ENCODE peak calls at places on chromosomes 12 and 14, in seven cellular contexts. One of them, this sample, is unnamed. For H3K4me1, the result is how much of the 10 kb centered on the place peaks cover.

GRCh38 chr12:132357623-132358186 is 28.3 kb upstream of the GALNT9 start:
- DNase-seq in BE2C: no peak
- DNase-seq in A549: no peak
- DNase-seq in mammary epithelial cell: no peak
- DNase-seq in thoracic aorta: no peak
- DNase-seq in PC-3: no peak
- DNase-seq in astrocyte: no peak
- DNase-seq in this sample: no peak

GRCh38 chr12:1350934-1351240 is 243.5 kb downstream of the FBXL14 start:
- DNase-seq in BE2C: no peak
- DNase-seq in A549: no peak
- DNase-seq in mammary epithelial cell: peak
- DNase-seq in thoracic aorta: no peak
- DNase-seq in PC-3: peak
- DNase-seq in astrocyte: no peak
- DNase-seq in this sample: peak

GRCh38 chr12:20044836-20045235 is 323.5 kb upstream of the PDE3A start:
- DNase-seq in BE2C: no peak
- DNase-seq in A549: peak
- DNase-seq in mammary epithelial cell: no peak
- DNase-seq in thoracic aorta: no peak
- DNase-seq in PC-3: peak
- DNase-seq in astrocyte: peak
- DNase-seq in this sample: peak

GRCh38 chr14:75875958-75876357 is 105.8 kb downstream of the TGFB3 start:
- DNase-seq in BE2C: no peak
- DNase-seq in A549: no peak
- DNase-seq in mammary epithelial cell: peak
- DNase-seq in thoracic aorta: no peak
- DNase-seq in PC-3: no peak
- DNase-seq in astrocyte: no peak
- DNase-seq in this sample: no peak

GRCh38 chr14:91888641-91889476 is 21.5 kb upstream of the TC2N start:
- DNase-seq in BE2C: no peak
- DNase-seq in A549: no peak
- DNase-seq in mammary epithelial cell: peak
- DNase-seq in thoracic aorta: no peak
- DNase-seq in PC-3: no peak
- DNase-seq in astrocyte: no peak
- DNase-seq in this sample: peak

GRCh38 chr12:47021298-47021697 is 58.1 kb upstream of the PCED1B start:
- DNase-seq in BE2C: peak
- DNase-seq in A549: peak
- DNase-seq in mammary epithelial cell: peak
- DNase-seq in thoracic aorta: no peak
- DNase-seq in PC-3: peak
- DNase-seq in astrocyte: peak
- DNase-seq in this sample: peak

GRCh38 chr12:117331691-117332090 is 29.7 kb downstream of the NOS1 start:
- DNase-seq in BE2C: no peak
- DNase-seq in A549: peak
- DNase-seq in mammary epithelial cell: no peak
- DNase-seq in thoracic aorta: no peak
- DNase-seq in PC-3: peak
- DNase-seq in astrocyte: no peak
- DNase-seq in this sample: no peak

GRCh38 chr12:81403348-81403747 is 325.5 kb downstream of the ACSS3 start:
- DNase-seq in BE2C: no peak
- DNase-seq in A549: no peak
- DNase-seq in mammary epithelial cell: no peak
- DNase-seq in thoracic aorta: no peak
- DNase-seq in PC-3: no peak
- DNase-seq in astrocyte: no peak
- DNase-seq in this sample: no peak

GRCh38 chr12:103664626-103665025 is 77.6 kb downstream of the STAB2 start:
- DNase-seq in BE2C: no peak
- DNase-seq in A549: no peak
- DNase-seq in mammary epithelial cell: no peak
- DNase-seq in thoracic aorta: no peak
- DNase-seq in PC-3: no peak
- DNase-seq in astrocyte: no peak
- DNase-seq in this sample: no peak

GRCh38 chr12:51392556-51393237 is 1.5 kb upstream of the GALNT6 start:
- DNase-seq in BE2C: no peak
- DNase-seq in A549: no peak
- DNase-seq in mammary epithelial cell: no peak
- DNase-seq in thoracic aorta: no peak
- DNase-seq in PC-3: no peak
- DNase-seq in astrocyte: peak
- DNase-seq in this sample: peak

GRCh38 chr12:92987846-92988621 is 58.9 kb upstream of the EEA1 start:
- DNase-seq in BE2C: no peak
- DNase-seq in A549: no peak
- DNase-seq in mammary epithelial cell: no peak
- DNase-seq in thoracic aorta: no peak
- DNase-seq in PC-3: no peak
- DNase-seq in astrocyte: no peak
- DNase-seq in this sample: no peak

GRCh38 chr12:131927110-131928079 is 1.7 kb upstream of the PUS1 start:
- DNase-seq in BE2C: no peak
- DNase-seq in A549: no peak
- DNase-seq in mammary epithelial cell: no peak
- DNase-seq in thoracic aorta: no peak
- DNase-seq in PC-3: no peak
- DNase-seq in astrocyte: no peak
- DNase-seq in this sample: no peak

GRCh38 chr12:112005419-112006395 is 7.3 kb downstream of the TMEM116 start:
- DNase-seq in BE2C: no peak
- DNase-seq in A549: peak
- DNase-seq in mammary epithelial cell: peak
- DNase-seq in thoracic aorta: no peak
- DNase-seq in PC-3: peak
- DNase-seq in astrocyte: no peak
- DNase-seq in this sample: peak
- H3K4me1 ChIP-seq in BE2C: under half
- H3K4me1 ChIP-seq in A549: under half
- H3K4me1 ChIP-seq in mammary epithelial cell: under half
- H3K4me1 ChIP-seq in thoracic aorta: under half
- H3K4me1 ChIP-seq in PC-3: under half
- H3K4me1 ChIP-seq in astrocyte: under half
- H3K4me1 ChIP-seq in this sample: under half

GRCh38 chr12:115450017-115450416 is 766.0 kb upstream of the TBX3 start:
- DNase-seq in BE2C: no peak
- DNase-seq in A549: no peak
- DNase-seq in mammary epithelial cell: no peak
- DNase-seq in thoracic aorta: no peak
- DNase-seq in PC-3: no peak
- DNase-seq in astrocyte: no peak
- DNase-seq in this sample: no peak

GRCh38 chr12:115450710-115451109 is 766.7 kb upstream of the TBX3 start:
- DNase-seq in BE2C: peak
- DNase-seq in A549: no peak
- DNase-seq in mammary epithelial cell: no peak
- DNase-seq in thoracic aorta: no peak
- DNase-seq in PC-3: no peak
- DNase-seq in astrocyte: no peak
- DNase-seq in this sample: no peak

GRCh38 chr12:115452751-115453281 is 768.8 kb upstream of the TBX3 start:
- DNase-seq in BE2C: peak
- DNase-seq in A549: no peak
- DNase-seq in mammary epithelial cell: no peak
- DNase-seq in thoracic aorta: no peak
- DNase-seq in PC-3: no peak
- DNase-seq in astrocyte: no peak
- DNase-seq in this sample: no peak

GRCh38 chr12:115451785-115452736 is 768.1 kb upstream of the TBX3 start:
- DNase-seq in BE2C: peak
- DNase-seq in A549: no peak
- DNase-seq in mammary epithelial cell: no peak
- DNase-seq in thoracic aorta: no peak
- DNase-seq in PC-3: peak
- DNase-seq in astrocyte: no peak
- DNase-seq in this sample: peak

DNA sequence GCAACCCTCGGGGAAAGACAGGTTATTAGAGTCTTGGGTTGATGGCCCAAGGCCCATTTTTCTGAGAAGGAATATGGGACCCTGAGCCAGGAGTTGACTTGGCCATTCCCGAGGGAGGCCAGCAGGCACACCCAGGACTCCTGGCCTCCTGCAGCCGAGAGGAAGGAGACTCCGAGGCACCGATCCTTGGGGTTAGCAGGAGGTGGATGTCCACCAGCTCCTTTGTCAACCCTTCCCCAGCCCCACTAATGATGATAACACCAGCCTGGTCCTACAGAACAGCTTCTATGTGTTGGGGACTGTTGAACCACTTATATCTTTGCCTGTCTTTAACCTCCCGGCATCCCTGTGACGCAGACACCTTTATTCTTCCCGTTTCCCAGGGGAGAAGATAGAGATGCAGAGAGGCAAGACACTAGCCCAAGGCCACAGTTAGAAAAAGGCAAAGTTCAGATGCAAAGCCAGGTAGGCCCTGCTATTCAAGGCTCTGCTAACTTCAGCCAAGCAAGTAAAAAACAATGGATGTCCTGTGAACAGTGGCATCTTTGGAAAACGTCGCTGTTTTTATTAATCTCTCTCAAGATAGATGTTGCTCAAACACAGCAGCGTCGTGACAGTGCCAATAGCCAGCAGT is 767.3 kb upstream of the TBX3 start:
- DNase-seq in BE2C: peak
- DNase-seq in A549: no peak
- DNase-seq in mammary epithelial cell: no peak
- DNase-seq in thoracic aorta: no peak
- DNase-seq in PC-3: no peak
- DNase-seq in astrocyte: no peak
- DNase-seq in this sample: no peak
- H3K4me3 ChIP-seq in BE2C: peak
- H3K4me3 ChIP-seq in A549: peak
- H3K4me3 ChIP-seq in mammary epithelial cell: peak
- H3K4me3 ChIP-seq in thoracic aorta: peak
- H3K4me3 ChIP-seq in PC-3: peak
- H3K4me3 ChIP-seq in astrocyte: peak
- H3K4me3 ChIP-seq in this sample: peak

GRCh38 chr12:54392485-54393349 is 8.2 kb upstream of the ZNF385A start:
- DNase-seq in BE2C: no peak
- DNase-seq in A549: no peak
- DNase-seq in mammary epithelial cell: peak
- DNase-seq in thoracic aorta: no peak
- DNase-seq in PC-3: no peak
- DNase-seq in astrocyte: no peak
- DNase-seq in this sample: no peak

GRCh38 chr12:54390176-54390667 is 5.7 kb upstream of the ZNF385A start:
- DNase-seq in BE2C: no peak
- DNase-seq in A549: no peak
- DNase-seq in mammary epithelial cell: peak
- DNase-seq in thoracic aorta: no peak
- DNase-seq in PC-3: no peak
- DNase-seq in astrocyte: no peak
- DNase-seq in this sample: no peak

GRCh38 chr12:54389536-54390175 is 5.1 kb upstream of the ZNF385A start:
- DNase-seq in BE2C: no peak
- DNase-seq in A549: no peak
- DNase-seq in mammary epithelial cell: no peak
- DNase-seq in thoracic aorta: no peak
- DNase-seq in PC-3: no peak
- DNase-seq in astrocyte: no peak
- DNase-seq in this sample: no peak

GRCh38 chr12:54389139-54389508 is 4.6 kb upstream of the ZNF385A start:
- DNase-seq in BE2C: no peak
- DNase-seq in A549: no peak
- DNase-seq in mammary epithelial cell: no peak
- DNase-seq in thoracic aorta: no peak
- DNase-seq in PC-3: no peak
- DNase-seq in astrocyte: no peak
- DNase-seq in this sample: no peak

DNA sequence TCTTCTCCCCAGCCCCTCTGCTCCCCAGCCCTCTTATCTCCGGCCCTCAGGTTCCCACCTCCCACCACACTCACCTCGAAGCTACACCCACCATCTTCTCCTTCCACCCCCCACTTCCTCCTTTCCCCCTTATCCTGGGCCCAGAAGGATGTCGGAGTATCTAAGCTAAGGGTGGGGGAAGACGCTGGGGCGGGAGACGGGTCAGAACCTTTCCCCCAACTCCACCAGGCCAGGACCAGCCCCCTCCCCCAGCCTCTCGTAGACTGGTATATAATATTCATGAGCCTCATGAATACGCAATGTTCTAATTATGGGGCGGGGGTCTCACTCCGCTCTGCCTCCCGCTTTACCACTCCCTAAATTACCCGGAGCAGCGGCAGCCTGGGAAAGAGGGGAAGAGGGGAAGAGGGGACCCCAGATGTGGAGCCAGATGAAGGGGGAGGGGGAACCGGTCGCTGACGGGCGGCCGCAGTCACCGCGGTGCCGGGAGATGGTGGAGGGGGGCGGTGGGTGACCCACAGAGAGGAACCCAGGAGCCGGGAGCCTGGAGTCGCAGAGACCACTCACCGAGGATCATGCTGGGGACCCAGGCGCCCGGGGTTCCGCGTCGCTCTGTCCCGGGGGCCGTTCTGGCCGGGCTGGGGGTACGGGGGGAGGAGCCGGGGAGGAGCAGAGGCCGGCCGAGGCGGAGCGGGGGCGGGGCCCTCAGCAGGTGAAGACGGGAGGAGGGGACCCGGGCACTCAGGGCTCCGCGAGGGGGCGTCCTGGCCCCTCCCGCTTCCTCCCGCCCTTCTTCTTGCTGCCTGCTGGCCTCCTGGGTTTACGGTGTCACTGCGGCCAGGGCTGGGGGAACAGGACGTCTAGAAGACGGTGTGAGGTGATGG is 6.4 kb upstream of the ZNF385A start:
- DNase-seq in BE2C: peak
- DNase-seq in A549: no peak
- DNase-seq in mammary epithelial cell: peak
- DNase-seq in thoracic aorta: no peak
- DNase-seq in PC-3: peak
- DNase-seq in astrocyte: no peak
- DNase-seq in this sample: no peak
- H3K4me1 ChIP-seq in BE2C: under half
- H3K4me1 ChIP-seq in A549: under half
- H3K4me1 ChIP-seq in mammary epithelial cell: half or more
- H3K4me1 ChIP-seq in thoracic aorta: under half
- H3K4me1 ChIP-seq in PC-3: under half
- H3K4me1 ChIP-seq in astrocyte: under half
- H3K4me1 ChIP-seq in this sample: under half

DNA sequence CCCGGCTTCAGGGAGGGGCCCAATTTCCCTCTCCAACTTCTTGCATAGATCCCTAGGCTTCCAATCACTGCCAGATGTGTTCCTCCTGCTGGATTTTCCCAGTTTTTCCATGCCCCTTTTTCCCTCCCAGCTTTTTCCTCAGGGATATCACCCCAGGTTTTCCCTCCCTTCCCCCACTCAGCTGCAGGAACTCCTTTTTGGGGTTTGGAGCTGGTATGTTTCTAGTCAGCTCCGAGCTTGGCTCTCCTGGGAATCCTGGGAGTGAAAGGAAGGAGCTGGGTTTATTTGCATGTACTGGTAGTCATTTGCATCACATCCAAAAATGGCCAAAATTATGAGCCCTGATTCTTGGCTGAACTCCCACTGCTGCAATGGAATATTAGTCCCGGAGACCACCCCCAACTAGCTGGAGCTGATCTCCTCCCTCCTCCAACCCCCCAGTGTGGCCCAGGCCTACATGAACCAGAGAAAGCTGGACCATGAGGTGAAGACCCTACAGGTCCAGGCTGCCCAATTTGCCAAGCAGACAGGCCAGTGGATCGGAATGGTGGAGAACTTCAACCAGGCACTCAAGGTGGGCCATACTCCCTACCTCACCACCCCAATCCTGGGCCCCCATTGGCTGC is 1.4 kb upstream of the RDH5 start:
- DNase-seq in BE2C: no peak
- DNase-seq in A549: no peak
- DNase-seq in mammary epithelial cell: no peak
- DNase-seq in thoracic aorta: no peak
- DNase-seq in PC-3: no peak
- DNase-seq in astrocyte: no peak
- DNase-seq in this sample: no peak
- H3K4me3 ChIP-seq in BE2C: no peak
- H3K4me3 ChIP-seq in A549: no peak
- H3K4me3 ChIP-seq in mammary epithelial cell: no peak
- H3K4me3 ChIP-seq in thoracic aorta: no peak
- H3K4me3 ChIP-seq in PC-3: no peak
- H3K4me3 ChIP-seq in astrocyte: peak
- H3K4me3 ChIP-seq in this sample: peak

This sample was measured in GM23248.